ENCODE peak calls at places on chromosomes 16 and 17, in ten cellular contexts. V, L, N, A, C, R, U, T, M and F are unnamed samples.

GRCh38 chr17:42520540-42520951 is 15.5 kb upstream of the NAGLU start:
- DNase-seq in V (no peak), L (peak; percentile 38), N (no peak), A (peak; percentile 34), C (no peak), R (no peak), U (no peak), T (no peak), M (no peak), F (no peak)

GRCh38 chr16:87457051-87457611 is 35.7 kb downstream of the ZCCHC14 start:
- DNase-seq in V (peak; percentile 39), L (no peak), N (no peak), A (no peak), C (no peak), R (no peak), U (peak; percentile 66), T (peak; percentile 89), M (no peak), F (no peak)

GRCh38 chr17:28871056-28871579 is 16.3 kb downstream of the ERAL1 start:
- DNase-seq in V (no peak), L (peak; percentile 82), N (no peak), A (no peak), C (no peak), R (no peak), U (no peak), T (no peak), M (no peak), F (no peak)

GRCh38 chr17:28725660-28726395 is at the start of gene TLCD1:
- DNase-seq in V (peak; percentile 87), L (peak; percentile 52), N (peak; percentile 23), A (peak; percentile 77), C (peak; percentile 81), R (no peak), U (peak; percentile 89), T (peak; percentile 81), M (peak; percentile 80), F (no peak)

GRCh38 chr16:29898135-29898534 is 1.2 kb downstream of the SEZ6L2 start:
- DNase-seq in V (no peak), L (no peak), N (no peak), A (peak; percentile 47), C (no peak), R (no peak), U (no peak), T (no peak), M (no peak), F (no peak)

GRCh38 chr17:82830249-82830661 is 9.6 kb downstream of the ZNF750 start:
- DNase-seq in V (no peak), L (no peak), N (no peak), A (no peak), C (peak; percentile 19), R (no peak), U (no peak), T (no peak), M (no peak), F (no peak)

GRCh38 chr17:11296994-11297393 is 56.0 kb downstream of the SHISA6 start:
- DNase-seq in V (no peak), L (peak; percentile 2), N (no peak), A (no peak), C (no peak), R (no peak), U (no peak), T (no peak), M (no peak), F (no peak)

GRCh38 chr16:58462089-58462488 is 37.9 kb upstream of the NDRG4 start:
- DNase-seq in V (no peak), L (no peak), N (no peak), A (no peak), C (no peak), R (no peak), U (no peak), T (no peak), M (no peak), F (no peak)

GRCh38 chr17:49980703-49981197 is 11.8 kb downstream of the DLX4 start:
- DNase-seq in V (no peak), L (no peak), N (no peak), A (peak; percentile 85), C (no peak), R (no peak), U (peak; percentile 43), T (no peak), M (no peak), F (no peak)

GRCh38 chr16:86073763-86074493 is 175.0 kb downstream of the IRF8 start:
- DNase-seq in V (no peak), L (no peak), N (no peak), A (no peak), C (no peak), R (no peak), U (no peak), T (no peak), M (no peak), F (no peak)

GRCh38 chr16:22787456-22788189 is 26.3 kb upstream of the HS3ST2 start:
- DNase-seq in V (peak; percentile 15), L (no peak), N (peak; percentile 66), A (no peak), C (no peak), R (no peak), U (peak; percentile 86), T (no peak), M (no peak), F (peak; percentile 88)